ENCODE peak calls at places on chromosome 9, in ten cellular contexts. K is left ventricle myocardium inferior, Q is OCI-LY7, N is mammary epithelial cell, F is bronchial epithelial cell, R is fibroblast of mammary gland, T is progenitor cell of endocrine pancreas, I is H9, H is BJ, C is GM06990. B is an unnamed sample.

GRCh38 chr9:136671646-136672430 is 9.1 kb downstream of the EGFL7 start:
- DNase-seq in K (no peak), Q (peak; percentile 58), N (no peak), F (no peak), R (no peak), T (peak; percentile 62), I (peak; percentile 57), H (no peak), C (no peak), B (peak; percentile 83)

GRCh38 chr9:84669293-84670105 is at the start of gene NTRK2:
- DNase-seq in K (peak; percentile 36), Q (no peak), N (peak; percentile 52), F (peak; percentile 26), R (peak; percentile 4), T (peak; percentile 47), I (peak; percentile 58), H (peak; percentile 4), C (peak; percentile 24), B (peak; percentile 68)

GRCh38 chr9:108083796-108084352 is 594.3 kb upstream of the KLF4 start:
- DNase-seq in K (no peak), Q (no peak), N (no peak), F (no peak), R (peak; percentile 28), T (no peak), I (no peak), H (no peak), C (no peak), B (no peak)

GRCh38 chr9:33117306-33117705 is 40.8 kb upstream of the SMU1 start:
- DNase-seq in K (no peak), Q (no peak), N (peak; percentile 63), F (no peak), R (peak; percentile 65), T (no peak), I (no peak), H (no peak), C (no peak), B (no peak)

GRCh38 chr9:121985792-121986494 is 107.2 kb downstream of the TTLL11 start:
- DNase-seq in K (peak; percentile 64), Q (no peak), N (no peak), F (no peak), R (no peak), T (no peak), I (no peak), H (no peak), C (no peak), B (no peak)

GRCh38 chr9:5939530-5939929 is 48.8 kb downstream of the MLANA start:
- DNase-seq in K (no peak), Q (no peak), N (no peak), F (no peak), R (no peak), T (no peak), I (no peak), H (no peak), C (no peak), B (no peak)

GRCh38 chr9:110370316-110370715 is 32.7 kb upstream of the TXNDC8 start:
- DNase-seq in K (no peak), Q (no peak), N (peak; percentile 61), F (peak; percentile 73), R (peak; percentile 67), T (no peak), I (no peak), H (no peak), C (no peak), B (no peak)

GRCh38 chr9:126851286-126851880 is 9.1 kb upstream of the ZBTB34 start:
- DNase-seq in K (no peak), Q (no peak), N (no peak), F (no peak), R (no peak), T (no peak), I (no peak), H (no peak), C (no peak), B (no peak)

GRCh38 chr9:19464764-19465570 is 56.2 kb downstream of the ACER2 start:
- DNase-seq in K (peak; percentile 69), Q (peak; percentile 75), N (peak; percentile 63), F (peak; percentile 67), R (peak; percentile 81), T (peak; percentile 71), I (peak; percentile 86), H (no peak), C (peak; percentile 75), B (peak; percentile 84)

GRCh38 chr9:114061830-114062474 is 16.1 kb downstream of the AMBP start:
- DNase-seq in K (no peak), Q (no peak), N (no peak), F (no peak), R (no peak), T (no peak), I (peak; percentile 16), H (no peak), C (no peak), B (no peak)

GRCh38 chr9:96495341-96495740 is 45.4 kb downstream of the HABP4 start:
- DNase-seq in K (no peak), Q (no peak), N (peak; percentile 55), F (no peak), R (peak; percentile 95), T (no peak), I (no peak), H (peak; percentile 27), C (no peak), B (no peak)

GRCh38 chr9:95138474-95138873 is 179.0 kb downstream of the FANCC start:
- DNase-seq in K (no peak), Q (no peak), N (no peak), F (no peak), R (peak; percentile 17), T (no peak), I (peak; percentile 80), H (no peak), C (no peak), B (no peak)
- TF ChIP-seq CTCF in K (no peak), Q (no peak), N (no peak), F (no peak), R (no peak), T (no peak), I (peak; percentile 44), H (no peak), C (no peak), B (no peak)

GRCh38 chr9:100700689-100701318 is 122.9 kb downstream of the CAVIN4 start:
- DNase-seq in K (no peak), Q (peak; percentile 27), N (peak; percentile 16), F (peak; percentile 36), R (peak; percentile 15), T (no peak), I (peak; percentile 50), H (no peak), C (no peak), B (peak; percentile 33)
- TF ChIP-seq CTCF in K (peak; percentile 51), Q (peak; percentile 85), N (peak; percentile 48), F (peak; percentile 41), R (peak; percentile 43), T (peak; percentile 80), I (peak; percentile 86), H (peak; percentile 36), C (peak; percentile 64), B (peak; percentile 75)

DNA sequence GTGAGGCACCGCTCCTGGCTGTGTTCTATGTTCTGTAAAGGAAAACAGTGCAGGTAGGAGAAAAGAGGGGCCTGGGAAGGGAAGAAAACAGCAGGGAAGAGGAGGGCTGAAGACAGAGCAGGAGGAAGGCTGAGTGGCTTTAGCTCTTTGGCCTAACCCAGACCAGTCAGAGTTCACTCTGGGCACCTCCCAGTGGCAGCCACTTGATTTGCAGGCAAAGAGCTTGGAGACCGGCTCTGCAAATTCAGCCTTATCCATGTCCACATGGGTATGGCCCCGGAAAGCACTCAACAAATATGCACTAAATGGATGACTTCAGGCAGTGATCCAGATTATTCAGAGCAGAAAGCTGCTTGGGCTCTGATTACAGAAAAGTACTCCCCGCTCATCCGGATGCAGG is 4.4 kb upstream of the RNU6ATAC start:
- DNase-seq in K (no peak), Q (no peak), N (no peak), F (no peak), R (no peak), T (no peak), I (peak; percentile 46), H (no peak), C (no peak), B (no peak)
- TF ChIP-seq CTCF in K (no peak), Q (peak; percentile 57), N (no peak), F (peak; percentile 19), R (no peak), T (peak; percentile 28), I (peak; percentile 55), H (peak; percentile 31), C (no peak), B (no peak)

DNA sequence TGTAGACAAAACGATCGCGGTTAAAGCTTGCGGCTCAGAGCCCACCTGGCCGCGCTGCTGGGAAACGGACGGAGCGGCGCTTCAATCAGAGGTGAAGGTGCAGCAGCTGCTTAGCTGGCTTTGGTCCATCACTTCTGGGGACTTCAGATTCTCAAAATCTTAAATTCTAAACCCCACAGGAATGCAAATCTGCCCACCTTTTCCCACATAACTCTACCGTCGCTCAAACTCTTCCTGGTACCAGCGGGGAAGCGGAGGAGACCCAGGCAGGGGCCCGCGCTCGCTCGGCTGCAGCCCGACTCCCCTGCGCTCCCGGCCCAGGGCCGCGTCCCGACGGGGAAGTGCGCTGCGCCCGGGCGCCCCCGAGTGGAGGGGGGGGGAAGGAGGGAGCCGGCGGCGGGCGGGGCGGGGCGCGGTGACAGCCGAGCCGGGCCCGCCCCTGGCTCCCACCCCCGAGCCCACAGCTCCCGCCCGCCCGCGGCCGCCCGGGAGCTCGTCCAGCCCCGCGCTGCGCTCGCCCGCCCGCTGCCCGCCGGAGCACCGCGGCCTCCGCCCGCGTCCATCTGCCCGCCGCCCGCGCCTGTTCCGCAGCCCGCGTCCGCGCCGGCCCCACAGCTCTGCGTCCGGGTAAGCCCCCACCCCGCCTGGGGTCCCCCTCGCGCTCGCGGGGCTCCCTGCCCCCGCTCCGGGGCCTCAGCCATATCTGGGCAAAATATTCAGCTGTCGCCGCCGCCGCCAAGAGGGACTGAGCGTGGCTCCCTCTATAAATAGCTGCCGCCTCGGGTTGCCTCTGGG is at the start of gene TMOD1:
- DNase-seq in K (peak; percentile 82), Q (no peak), N (peak; percentile 52), F (no peak), R (no peak), T (peak; percentile 39), I (peak; percentile 69), H (no peak), C (peak; percentile 85), B (peak; percentile 74)
- TF ChIP-seq CTCF in K (peak; percentile 26), Q (no peak), N (peak; percentile 19), F (peak; percentile 1), R (no peak), T (peak; percentile 15), I (peak; percentile 32), H (no peak), C (peak; percentile 15), B (no peak)

GRCh38 chr9:133823189-133824105 is 85.3 kb upstream of the SARDH start:
- DNase-seq in K (no peak), Q (peak; percentile 8), N (no peak), F (no peak), R (no peak), T (no peak), I (no peak), H (no peak), C (peak; percentile 77), B (no peak)
- TF ChIP-seq CTCF in K (no peak), Q (no peak), N (no peak), F (no peak), R (no peak), T (no peak), I (no peak), H (no peak), C (no peak), B (no peak)

B was measured in nephron progenitor cell.